ENCODE peak calls at places on chromosome 17, in seven cellular contexts. C, Y, B, M, Q, N and G are unnamed samples. For H3K4me1, the result is how much of the 10 kb centered on the place peaks cover.

GRCh38 chr17:80117491-80118401 is 16.4 kb downstream of the GAA start:
- DNase-seq in C (no peak), Y (no peak), B (no peak), M (no peak), Q (peak), N (no peak), G (no peak)

GRCh38 chr17:11264183-11264871 is 23.3 kb downstream of the SHISA6 start:
- DNase-seq in C (peak), Y (peak), B (no peak), M (no peak), Q (no peak), N (peak), G (peak)

GRCh38 chr17:79946352-79947231 is 89.1 kb downstream of the TBC1D16 start:
- DNase-seq in C (no peak), Y (no peak), B (no peak), M (no peak), Q (peak), N (no peak), G (no peak)

GRCh38 chr17:13403982-13404931 is 197.5 kb downstream of the HS3ST3A1 start:
- DNase-seq in C (no peak), Y (peak), B (no peak), M (no peak), Q (peak), N (no peak), G (peak)

GRCh38 chr17:16214190-16215001 is 938 bp downstream of the NCOR1 start:
- DNase-seq in C (no peak), Y (no peak), B (no peak), M (no peak), Q (no peak), N (no peak), G (no peak)

GRCh38 chr17:2423271-2423670 is 22.4 kb upstream of the MNT start:
- DNase-seq in C (no peak), Y (no peak), B (no peak), M (no peak), Q (no peak), N (no peak), G (no peak)

GRCh38 chr17:36674278-36674650 is 72.9 kb downstream of the MRM1 start:
- DNase-seq in C (no peak), Y (no peak), B (no peak), M (no peak), Q (no peak), N (no peak), G (no peak)

GRCh38 chr17:57593739-57594462 is 151.2 kb downstream of the CCDC182 start:
- DNase-seq in C (no peak), Y (no peak), B (no peak), M (no peak), Q (no peak), N (no peak), G (no peak)

GRCh38 chr17:47276868-47277267 is 23.2 kb downstream of the ITGB3 start:
- DNase-seq in C (peak), Y (peak), B (no peak), M (no peak), Q (no peak), N (no peak), G (peak)

GRCh38 chr17:74135391-74136167 is 67.9 kb upstream of the RPL38 start:
- DNase-seq in C (no peak), Y (no peak), B (no peak), M (no peak), Q (no peak), N (no peak), G (no peak)

GRCh38 chr17:74132354-74132753 is 71.1 kb upstream of the RPL38 start:
- DNase-seq in C (no peak), Y (no peak), B (no peak), M (no peak), Q (no peak), N (no peak), G (no peak)

GRCh38 chr17:74133726-74134125 is 69.8 kb upstream of the RPL38 start:
- DNase-seq in C (no peak), Y (no peak), B (no peak), M (no peak), Q (no peak), N (no peak), G (no peak)

GRCh38 chr17:74137416-74137815 is 66.1 kb upstream of the RPL38 start:
- DNase-seq in C (no peak), Y (no peak), B (no peak), M (no peak), Q (no peak), N (no peak), G (no peak)

GRCh38 chr17:74134991-74135390 is 68.5 kb upstream of the RPL38 start:
- DNase-seq in C (no peak), Y (no peak), B (no peak), M (no peak), Q (no peak), N (no peak), G (no peak)
- TF ChIP-seq REST in C (no peak), Y (no peak), B (no peak), M (no peak), Q (no peak), N (no peak), G (no peak)

GRCh38 chr17:19621697-19622096 is 26.9 kb upstream of the ALDH3A2 start:
- DNase-seq in C (no peak), Y (no peak), B (no peak), M (no peak), Q (no peak), N (no peak), G (no peak)
- TF ChIP-seq POLR2AphosphoS5 in C (no peak), Y (no peak), B (no peak), M (no peak), Q (no peak), N (no peak), G (no peak)

GRCh38 chr17:83086197-83086880 is 6.9 kb downstream of the METRNL start:
- DNase-seq in C (no peak), Y (no peak), B (no peak), M (no peak), Q (no peak), N (no peak), G (no peak)
- H3K4me1 ChIP-seq in C (under half), Y (under half), B (under half), M (under half), Q (under half), N (under half), G (under half)

DNA sequence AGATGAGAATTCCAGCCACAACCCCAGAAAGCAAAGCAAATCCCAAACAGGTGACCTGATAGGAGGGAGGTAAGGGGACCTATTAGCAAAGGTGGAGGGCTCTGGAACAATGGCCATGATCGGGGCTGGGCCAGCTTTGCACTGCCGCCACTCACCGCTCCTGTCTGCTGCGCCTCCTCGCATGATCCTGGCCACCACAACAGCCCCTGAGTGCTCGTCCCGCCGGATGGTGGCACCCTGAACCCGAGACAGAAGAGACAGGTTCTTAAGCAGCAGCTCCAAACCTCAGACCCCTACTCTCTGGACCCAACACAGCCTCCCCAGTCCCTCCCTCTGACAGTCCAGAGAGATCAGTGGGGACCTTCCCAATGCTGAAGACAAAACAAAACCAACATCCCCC is 5.3 kb downstream of the MPP3 start:
- DNase-seq in C (no peak), Y (no peak), B (no peak), M (no peak), Q (no peak), N (no peak), G (no peak)
- TF ChIP-seq REST in C (no peak), Y (no peak), B (no peak), M (no peak), Q (no peak), N (no peak), G (no peak)

GRCh38 chr17:55284001-55284884 is 19.5 kb downstream of the HLF start:
- DNase-seq in C (no peak), Y (peak), B (no peak), M (no peak), Q (no peak), N (no peak), G (no peak)

GRCh38 chr17:55279788-55280579 is 15.2 kb downstream of the HLF start:
- DNase-seq in C (no peak), Y (no peak), B (no peak), M (no peak), Q (no peak), N (no peak), G (no peak)

GRCh38 chr17:55283256-55283965 is 18.7 kb downstream of the HLF start:
- DNase-seq in C (no peak), Y (peak), B (no peak), M (no peak), Q (no peak), N (no peak), G (no peak)

GRCh38 chr17:55282379-55282702 is 17.6 kb downstream of the HLF start:
- DNase-seq in C (no peak), Y (no peak), B (no peak), M (no peak), Q (no peak), N (no peak), G (no peak)

GRCh38 chr17:55281592-55282378 is 17.0 kb downstream of the HLF start:
- DNase-seq in C (no peak), Y (no peak), B (no peak), M (no peak), Q (no peak), N (no peak), G (no peak)
- TF ChIP-seq POLR2AphosphoS5 in C (no peak), Y (peak), B (no peak), M (no peak), Q (no peak), N (no peak), G (no peak)